ENCODE peak calls at places on chromosomes 7 and 10, in six cellular contexts. One of them, this sample, is unnamed.

GRCh38 chr10:104327745-104328635 is 10.3 kb downstream of the ITPRIP start:
- DNase-seq in Daoy: peak
- DNase-seq in WERI-Rb-1: no peak
- DNase-seq in kidney glomerular epithelial cell: peak
- DNase-seq in activated naive CD8-positive, alpha-beta T cell treated with anti-CD3 and anti-CD28 coated beads, Interleukin-2, amount 50 U/mL, for 24 hours: no peak
- DNase-seq in GM04504: peak
- DNase-seq in this sample: no peak

GRCh38 chr7:30466266-30466665 is 12.3 kb downstream of the NOD1 start:
- DNase-seq in Daoy: no peak
- DNase-seq in WERI-Rb-1: no peak
- DNase-seq in kidney glomerular epithelial cell: no peak
- DNase-seq in activated naive CD8-positive, alpha-beta T cell treated with anti-CD3 and anti-CD28 coated beads, Interleukin-2, amount 50 U/mL, for 24 hours: no peak
- DNase-seq in GM04504: no peak
- DNase-seq in this sample: no peak

GRCh38 chr10:119679480-119679829 is 28.3 kb downstream of the BAG3 start:
- DNase-seq in Daoy: no peak
- DNase-seq in WERI-Rb-1: no peak
- DNase-seq in kidney glomerular epithelial cell: no peak
- DNase-seq in activated naive CD8-positive, alpha-beta T cell treated with anti-CD3 and anti-CD28 coated beads, Interleukin-2, amount 50 U/mL, for 24 hours: no peak
- DNase-seq in GM04504: no peak
- DNase-seq in this sample: no peak

GRCh38 chr10:70461397-70462348 is 16.9 kb upstream of the PALD1 start:
- DNase-seq in Daoy: peak
- DNase-seq in WERI-Rb-1: peak
- DNase-seq in kidney glomerular epithelial cell: peak
- DNase-seq in activated naive CD8-positive, alpha-beta T cell treated with anti-CD3 and anti-CD28 coated beads, Interleukin-2, amount 50 U/mL, for 24 hours: peak
- DNase-seq in GM04504: no peak
- DNase-seq in this sample: peak

GRCh38 chr7:100435401-100436304 is 644 bp downstream of the PPP1R35 start:
- DNase-seq in Daoy: peak
- DNase-seq in WERI-Rb-1: peak
- DNase-seq in kidney glomerular epithelial cell: no peak
- DNase-seq in activated naive CD8-positive, alpha-beta T cell treated with anti-CD3 and anti-CD28 coated beads, Interleukin-2, amount 50 U/mL, for 24 hours: peak
- DNase-seq in GM04504: no peak
- DNase-seq in this sample: peak

GRCh38 chr7:100965723-100966541 is 3.4 kb upstream of the MUC12 start:
- DNase-seq in Daoy: peak
- DNase-seq in WERI-Rb-1: peak
- DNase-seq in kidney glomerular epithelial cell: no peak
- DNase-seq in activated naive CD8-positive, alpha-beta T cell treated with anti-CD3 and anti-CD28 coated beads, Interleukin-2, amount 50 U/mL, for 24 hours: peak
- DNase-seq in GM04504: no peak
- DNase-seq in this sample: no peak

GRCh38 chr10:73798087-73798486 is 12.7 kb downstream of the ZSWIM8 start:
- DNase-seq in Daoy: no peak
- DNase-seq in WERI-Rb-1: no peak
- DNase-seq in kidney glomerular epithelial cell: no peak
- DNase-seq in activated naive CD8-positive, alpha-beta T cell treated with anti-CD3 and anti-CD28 coated beads, Interleukin-2, amount 50 U/mL, for 24 hours: no peak
- DNase-seq in GM04504: no peak
- DNase-seq in this sample: no peak

GRCh38 chr10:78316451-78316931 is 282.8 kb downstream of the RPS24 start:
- DNase-seq in Daoy: no peak
- DNase-seq in WERI-Rb-1: no peak
- DNase-seq in kidney glomerular epithelial cell: no peak
- DNase-seq in activated naive CD8-positive, alpha-beta T cell treated with anti-CD3 and anti-CD28 coated beads, Interleukin-2, amount 50 U/mL, for 24 hours: no peak
- DNase-seq in GM04504: peak
- DNase-seq in this sample: no peak

GRCh38 chr10:113126506-113127192 is 176.6 kb downstream of the TCF7L2 start:
- DNase-seq in Daoy: peak
- DNase-seq in WERI-Rb-1: peak
- DNase-seq in kidney glomerular epithelial cell: peak
- DNase-seq in activated naive CD8-positive, alpha-beta T cell treated with anti-CD3 and anti-CD28 coated beads, Interleukin-2, amount 50 U/mL, for 24 hours: peak
- DNase-seq in GM04504: no peak
- DNase-seq in this sample: peak

GRCh38 chr7:12729112-12729511 is 41.7 kb downstream of the ARL4A start:
- DNase-seq in Daoy: peak
- DNase-seq in WERI-Rb-1: no peak
- DNase-seq in kidney glomerular epithelial cell: no peak
- DNase-seq in activated naive CD8-positive, alpha-beta T cell treated with anti-CD3 and anti-CD28 coated beads, Interleukin-2, amount 50 U/mL, for 24 hours: no peak
- DNase-seq in GM04504: no peak
- DNase-seq in this sample: peak

GRCh38 chr7:106126170-106126938 is 14.2 kb upstream of the SYPL1 start:
- DNase-seq in Daoy: peak
- DNase-seq in WERI-Rb-1: no peak
- DNase-seq in kidney glomerular epithelial cell: no peak
- DNase-seq in activated naive CD8-positive, alpha-beta T cell treated with anti-CD3 and anti-CD28 coated beads, Interleukin-2, amount 50 U/mL, for 24 hours: peak
- DNase-seq in GM04504: no peak
- DNase-seq in this sample: no peak

This sample was measured in NCI-H82.